ENCODE peak calls at places on chromosomes 11 and 22, in six cellular contexts. R is GM23248, X is GM23338, Q is mesendoderm, E is body of pancreas, H is fibroblast of lung. S is an unnamed sample. For H3K4me1, the result is how much of the 10 kb centered on the place peaks cover.

GRCh38 chr11:36312593-36312990 is 16.5 kb downstream of the PRR5L start:
- DNase-seq in Q (no peak), H (peak), X (no peak), R (peak), E (no peak), S (no peak)

GRCh38 chr11:44574620-44575287 is 9.3 kb downstream of the CD82 start:
- DNase-seq in E (peak), X (no peak), R (peak), H (peak), Q (no peak), S (peak)

GRCh38 chr22:42996646-42997365 is 18.1 kb downstream of the PACSIN2 start:
- DNase-seq in E (peak), R (peak), X (no peak), H (no peak), Q (no peak), S (no peak)

GRCh38 chr11:112877561-112877960 is 83.7 kb upstream of the NCAM1 start:
- DNase-seq in X (peak), H (no peak), R (no peak), Q (peak), E (no peak), S (no peak)

GRCh38 chr22:40588726-40589125 is 47.8 kb downstream of the MRTFA start:
- DNase-seq in Q (no peak), H (peak), R (peak), E (no peak), X (no peak), S (no peak)

GRCh38 chr11:12540913-12541587 is 133.2 kb upstream of the TEAD1 start:
- DNase-seq in Q (peak), X (peak), H (peak), E (peak), R (peak), S (no peak)

GRCh38 chr11:92697461-92698314 is 271.8 kb upstream of the MTNR1B start:
- DNase-seq in E (no peak), Q (no peak), X (no peak), H (no peak), R (peak), S (no peak)

GRCh38 chr11:129067454-129067853 is 124.7 kb downstream of the ARHGAP32 start:
- DNase-seq in R (no peak), E (no peak), X (no peak), Q (no peak), H (no peak), S (no peak)

GRCh38 chr11:105236631-105237030 is 97.1 kb upstream of the CARD18 start:
- DNase-seq in R (peak), Q (no peak), H (peak), X (no peak), E (no peak), S (no peak)

GRCh38 chr22:30328466-30329049 is 1.8 kb upstream of the TBC1D10A start:
- DNase-seq in Q (peak), R (no peak), E (no peak), H (no peak), X (peak), S (peak)

GRCh38 chr11:15629690-15630321 is 515.1 kb downstream of the INSC start:
- DNase-seq in R (no peak), Q (peak), E (peak), X (peak), H (peak), S (peak)

GRCh38 chr11:7597620-7598019 is 75.7 kb downstream of the CYB5R2 start:
- DNase-seq in E (peak), H (no peak), R (no peak), X (no peak), Q (no peak), S (peak)

GRCh38 chr11:125934473-125934872 is 11.4 kb upstream of the VSIG10L2 start:
- DNase-seq in E (no peak), R (no peak), X (no peak), Q (no peak), H (no peak), S (no peak)

GRCh38 chr11:75583710-75584658 is 21.9 kb downstream of the SERPINH1 start:
- DNase-seq in H (peak), X (peak), R (peak), Q (peak), E (peak), S (peak)

GRCh38 chr11:70367071-70367470 is 31.3 kb upstream of the CTTN start:
- DNase-seq in R (no peak), Q (no peak), X (no peak), E (no peak), H (peak), S (no peak)

GRCh38 chr11:44711113-44711512 is 15.6 kb upstream of the TSPAN18 start:
- DNase-seq in Q (peak), E (no peak), R (no peak), X (peak), H (no peak), S (no peak)

GRCh38 chr11:12202911-12203310 is 92.5 kb downstream of the MICAL2 start:
- DNase-seq in Q (no peak), E (no peak), R (no peak), H (no peak), X (no peak), S (no peak)

GRCh38 chr22:47623056-47623739 is 860.7 kb downstream of the TBC1D22A start:
- DNase-seq in R (no peak), X (no peak), H (no peak), Q (no peak), E (no peak), S (peak)

GRCh38 chr22:22207845-22208564 is 36.6 kb upstream of the VPREB1 start:
- DNase-seq in H (peak), R (peak), X (peak), Q (peak), E (peak), S (peak)

GRCh38 chr11:33109242-33109641 is 52.0 kb downstream of the CSTF3 start:
- DNase-seq in X (no peak), H (no peak), E (no peak), R (no peak), Q (no peak), S (no peak)

GRCh38 chr11:86176165-86176884 is 68.2 kb upstream of the EED start:
- DNase-seq in E (no peak), X (no peak), R (peak), Q (no peak), H (peak), S (no peak)

GRCh38 chr11:660681-661444 is 23.8 kb downstream of the DRD4 start:
- DNase-seq in Q (no peak), E (no peak), R (no peak), H (no peak), X (no peak), S (no peak)

GRCh38 chr11:101913631-101914030 is 1.2 kb upstream of the CEP126 start:
- DNase-seq in Q (no peak), R (no peak), E (no peak), H (no peak), X (no peak), S (no peak)

GRCh38 chr11:44316388-44317240 is 6.7 kb upstream of the ALX4 start:
- DNase-seq in E (no peak), R (peak), Q (no peak), X (peak), H (no peak), S (peak)

GRCh38 chr22:41021655-41022454 is 70.5 kb upstream of the EP300 start:
- DNase-seq in E (peak), Q (peak), X (peak), R (peak), H (peak), S (peak)

GRCh38 chr11:71488086-71488967 is 35.3 kb downstream of the NADSYN1 start:
- DNase-seq in R (no peak), E (no peak), Q (peak), X (peak), H (peak), S (peak)

GRCh38 chr11:17636721-17637120 is 82.7 kb upstream of the MYOD1 start:
- DNase-seq in H (no peak), R (no peak), Q (no peak), X (no peak), E (no peak), S (no peak)

GRCh38 chr22:19052941-19053551 is 69.2 kb downstream of the DGCR2 start:
- DNase-seq in H (no peak), E (no peak), Q (no peak), R (no peak), X (no peak), S (no peak)

GRCh38 chr22:37176464-37177061 is 11.5 kb downstream of the C1QTNF6 start:
- DNase-seq in R (peak), X (no peak), Q (no peak), H (peak), E (peak), S (peak)

GRCh38 chr11:9704037-9704436 is 40.2 kb downstream of the SWAP70 start:
- DNase-seq in E (no peak), X (no peak), R (no peak), H (no peak), Q (no peak), S (no peak)

GRCh38 chr11:9708544-9708943 is 44.7 kb downstream of the SWAP70 start:
- DNase-seq in X (no peak), Q (no peak), E (no peak), R (peak), H (no peak), S (no peak)

GRCh38 chr11:9703280-9703679 is 39.4 kb downstream of the SWAP70 start:
- DNase-seq in E (no peak), X (peak), H (no peak), Q (peak), R (no peak), S (no peak)

GRCh38 chr11:9701799-9702198 is 37.9 kb downstream of the SWAP70 start:
- DNase-seq in R (no peak), E (no peak), Q (no peak), H (no peak), X (no peak), S (no peak)

DNA sequence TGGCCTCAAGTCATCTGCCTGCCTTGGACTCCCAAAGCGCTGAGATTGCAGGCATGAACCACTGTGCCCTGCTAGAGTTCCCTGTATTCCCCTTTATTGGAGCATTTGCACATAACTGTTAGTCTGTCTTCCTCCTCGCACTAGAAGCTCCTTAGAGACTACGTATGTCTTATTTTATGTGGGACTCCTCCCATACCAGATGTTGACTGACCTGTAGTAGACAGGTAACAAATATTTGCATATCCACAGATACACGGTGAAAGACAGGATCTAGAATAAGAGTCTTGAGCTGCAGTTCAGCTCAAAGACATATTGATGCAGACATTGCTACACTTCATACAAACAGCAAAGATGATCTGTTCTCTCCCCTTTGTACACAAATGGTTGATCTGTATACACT is 40.7 kb downstream of the SWAP70 start:
- DNase-seq in H (no peak), Q (no peak), R (no peak), X (no peak), E (no peak), S (no peak)
- H3K4me1 ChIP-seq in H (under half), Q (under half), R (under half), X (under half), E (under half), S (under half)

GRCh38 chr11:1836011-1836945 is 1.5 kb downstream of the SYT8 start:
- DNase-seq in E (no peak), X (no peak), R (no peak), H (no peak), Q (no peak), S (peak)

GRCh38 chr11:1834132-1834610 is 619 bp upstream of the SYT8 start:
- DNase-seq in R (no peak), H (no peak), X (no peak), Q (no peak), E (peak), S (peak)

GRCh38 chr11:1832989-1833365 is 1.8 kb upstream of the SYT8 start:
- DNase-seq in R (no peak), Q (no peak), E (no peak), H (no peak), X (peak), S (no peak)

GRCh38 chr11:1835671-1836010 is 851 bp downstream of the SYT8 start:
- DNase-seq in X (no peak), E (no peak), Q (no peak), H (no peak), R (no peak), S (no peak)

DNA sequence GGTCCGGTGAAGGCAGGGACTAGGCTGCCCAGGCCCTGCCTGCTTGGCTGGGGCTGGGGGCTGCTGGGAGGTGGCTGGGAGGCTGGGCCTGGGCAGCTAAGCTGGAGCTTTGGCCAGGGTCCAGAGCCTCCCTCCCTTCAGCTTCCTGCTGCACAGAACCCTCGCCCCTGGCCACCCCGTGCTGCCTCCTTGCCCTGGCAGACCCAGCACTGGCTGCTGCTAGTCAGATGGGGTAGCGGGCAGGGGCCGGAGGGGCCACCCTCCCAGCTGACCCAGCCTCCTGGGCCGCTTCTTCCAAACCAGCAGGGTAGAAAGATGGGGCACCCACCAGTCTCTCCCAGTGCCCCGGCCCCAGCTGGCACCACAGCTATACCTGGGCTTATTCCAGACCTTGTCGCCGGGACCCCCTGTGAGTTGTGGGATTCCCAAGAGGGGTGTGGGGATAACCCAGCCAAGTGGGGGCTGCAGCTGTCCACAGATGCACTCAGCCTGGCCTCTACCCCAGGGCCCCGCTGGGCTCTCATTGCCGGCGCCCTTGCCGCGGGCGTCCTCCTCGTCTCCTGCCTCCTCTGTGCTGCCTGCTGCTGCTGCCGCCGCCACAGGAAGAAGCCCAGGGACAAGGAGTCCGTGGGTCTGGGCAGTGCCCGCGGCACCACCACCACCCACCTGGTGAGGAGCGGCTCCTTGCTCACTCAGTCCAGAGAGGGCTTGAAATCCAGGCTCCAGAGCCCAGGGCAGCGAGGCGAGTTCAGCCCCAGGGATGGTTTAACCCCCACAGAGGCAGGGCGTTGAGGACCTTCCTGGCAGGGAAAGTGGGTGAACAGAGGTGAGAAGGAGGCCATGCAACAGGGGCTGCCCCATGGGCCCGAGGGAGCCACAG is at the start of gene SYT8:
- DNase-seq in H (no peak), Q (no peak), E (peak), X (no peak), R (no peak), S (no peak)
- H3K27ac ChIP-seq in H (no peak), Q (no peak), E (peak), X (no peak), R (no peak), S (peak)

DNA sequence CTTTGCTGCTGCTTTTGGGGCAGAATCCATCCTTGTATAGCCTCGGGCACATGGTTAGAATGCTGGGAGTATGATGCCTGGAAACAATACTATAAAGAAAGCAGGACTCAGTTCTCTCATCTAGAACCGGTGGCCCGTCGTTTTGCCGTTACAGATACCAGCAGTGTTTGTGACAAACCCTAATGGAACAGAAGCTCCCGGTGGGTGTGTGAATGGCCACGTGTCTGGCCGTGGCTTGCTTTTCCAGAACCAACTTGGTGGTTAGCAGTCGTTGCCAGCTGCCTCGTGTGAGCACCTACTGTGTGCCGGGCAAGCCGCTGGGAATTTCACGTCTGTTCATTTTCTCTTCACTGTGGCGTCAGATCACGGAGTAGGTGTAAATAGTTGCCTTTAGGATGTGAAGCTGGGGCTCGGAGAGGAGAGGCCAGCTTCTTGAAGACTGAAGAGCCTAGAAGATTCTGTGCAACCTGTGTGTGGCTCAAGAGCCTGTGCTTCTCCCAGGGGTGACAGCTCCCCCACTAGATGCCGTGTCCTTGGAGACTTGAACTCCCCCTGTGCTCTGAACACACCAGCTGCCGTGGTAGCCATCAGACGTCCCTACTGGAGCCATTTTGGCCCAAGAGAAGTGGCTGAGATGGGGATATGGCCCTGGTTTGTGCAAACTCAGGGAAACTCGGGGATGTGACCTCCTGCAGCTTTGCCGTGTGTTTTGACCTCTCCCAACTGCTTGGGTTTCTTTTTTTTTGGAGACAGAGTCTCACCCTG is 57.5 kb upstream of the PPARA start:
- DNase-seq in X (no peak), Q (no peak), H (no peak), E (no peak), R (peak), S (no peak)
- H3K4me1 ChIP-seq in X (under half), Q (under half), H (under half), E (half or more), R (half or more), S (under half)

GRCh38 chr11:3950996-3951662 is 95.7 kb downstream of the STIM1 start:
- DNase-seq in E (peak), X (peak), R (peak), H (peak), Q (peak), S (no peak)
- H3K27ac ChIP-seq in E (no peak), X (peak), R (no peak), H (no peak), Q (no peak), S (peak)

DNA sequence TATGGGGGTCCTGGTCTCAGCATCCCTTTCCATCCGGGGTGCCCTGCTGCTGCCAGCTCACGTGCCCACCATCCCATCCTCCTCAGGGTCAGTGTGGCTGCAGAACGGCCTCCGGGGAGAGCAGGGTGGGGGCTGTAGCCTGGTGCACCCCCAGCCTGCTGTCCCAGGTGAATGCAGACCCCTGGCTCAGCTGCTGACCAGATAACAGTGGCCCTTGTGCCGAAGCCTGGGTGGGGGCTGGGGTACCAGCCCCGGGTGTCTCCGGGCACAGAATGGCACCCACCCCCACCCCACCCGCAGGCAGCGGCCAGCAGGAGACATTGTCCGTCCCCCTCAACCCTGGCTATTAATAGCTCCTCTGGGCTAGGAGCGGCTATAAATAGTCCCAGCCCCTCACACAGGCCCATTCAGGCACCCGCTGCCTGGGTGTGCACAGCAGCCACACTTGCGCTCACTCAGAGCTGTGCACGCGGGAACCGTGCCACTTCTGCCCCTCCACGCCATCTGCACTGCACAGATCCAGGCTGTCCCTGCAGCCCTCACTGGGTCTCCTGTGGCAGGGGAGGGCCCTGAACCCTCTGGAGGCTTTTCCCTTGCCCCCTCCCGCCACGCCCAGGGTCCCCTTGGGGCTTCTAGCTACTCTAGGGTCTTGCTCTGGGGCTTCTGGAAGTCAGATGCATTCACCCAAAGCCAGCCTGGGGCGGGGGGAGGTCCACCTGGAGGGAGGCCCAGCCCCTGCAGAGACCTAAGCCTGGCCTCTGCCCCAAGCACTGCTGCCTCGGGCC is 18.7 kb downstream of the CRELD2 start:
- DNase-seq in H (no peak), R (no peak), Q (no peak), E (no peak), X (no peak), S (no peak)
- H3K4me1 ChIP-seq in H (under half), R (under half), Q (under half), E (under half), X (under half), S (under half)

GRCh38 chr22:23783496-23784167 is 3.1 kb upstream of the SMARCB1 start:
- DNase-seq in Q (no peak), E (no peak), H (no peak), R (no peak), X (no peak), S (no peak)
- H3K27ac ChIP-seq in Q (no peak), E (no peak), H (no peak), R (no peak), X (no peak), S (no peak)

DNA sequence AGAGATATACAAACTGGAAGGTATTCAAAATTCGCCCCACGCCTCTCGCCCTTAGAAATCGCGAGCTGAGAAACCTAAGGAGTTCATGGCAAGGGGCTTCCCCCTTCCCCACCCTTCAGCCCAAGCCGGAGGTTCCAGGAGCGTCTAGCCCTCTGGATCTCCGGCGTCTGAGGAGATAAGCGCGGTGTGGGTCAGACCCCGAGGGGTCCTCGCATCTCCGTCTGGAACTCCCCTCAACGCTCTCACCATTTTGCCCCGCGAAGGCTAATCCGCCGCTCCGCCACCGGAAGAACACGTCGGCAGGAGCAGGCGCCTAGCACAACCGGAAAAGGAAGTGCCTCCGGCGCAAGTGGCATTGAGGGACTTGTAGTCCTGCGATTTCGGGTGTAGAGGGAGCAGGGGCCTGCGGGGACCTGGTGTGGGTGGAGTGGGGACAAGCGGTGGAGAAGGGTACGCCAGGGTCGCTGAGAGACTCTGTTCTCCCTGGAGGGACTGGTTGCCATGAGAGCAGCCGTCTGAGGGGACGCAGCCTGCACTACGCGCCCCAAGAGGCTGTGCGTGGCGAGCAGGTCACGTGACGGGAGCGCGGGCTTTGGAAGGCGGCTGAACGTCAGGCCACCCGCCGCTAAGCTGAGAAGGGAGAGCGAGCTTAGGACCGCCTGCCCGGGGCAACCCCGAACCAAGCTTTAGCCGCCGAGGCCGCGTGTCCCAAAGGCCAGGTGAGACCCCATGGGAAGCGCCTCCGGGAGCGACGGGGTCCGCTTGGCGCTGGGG is at the start of the genes FEN1 and TMEM258:
- DNase-seq in E (peak), Q (peak), H (peak), X (peak), R (peak), S (peak)
- H3K4me1 ChIP-seq in E (under half), Q (under half), H (under half), X (under half), R (under half), S (under half)

S was measured in Peyer's patch.